ENCODE peak calls at places on chromosome 17, in nine cellular contexts. H, Z, U, N, M, J, V, T and P are unnamed samples.

GRCh38 chr17:40535924-40536717 is 29.2 kb downstream of the CCR7 start:
- DNase-seq in H (no peak), Z (peak; percentile 57), U (no peak), N (no peak), M (no peak), J (no peak), V (no peak), T (no peak), P (no peak)

GRCh38 chr17:6365187-6365943 is 69.6 kb downstream of the AIPL1 start:
- DNase-seq in H (no peak), Z (no peak), U (no peak), N (no peak), M (no peak), J (no peak), V (no peak), T (peak; percentile 39), P (no peak)

GRCh38 chr17:50721194-50722010 is 2.0 kb downstream of the LUC7L3 start:
- DNase-seq in H (no peak), Z (no peak), U (no peak), N (no peak), M (no peak), J (no peak), V (no peak), T (no peak), P (no peak)

GRCh38 chr17:58172369-58173071 is 5.7 kb downstream of the OR4D2 start:
- DNase-seq in H (peak; percentile 69), Z (no peak), U (peak; percentile 5), N (no peak), M (no peak), J (no peak), V (no peak), T (no peak), P (no peak)

GRCh38 chr17:55089955-55090573 is 121.5 kb downstream of the STXBP4 start:
- DNase-seq in H (peak; percentile 68), Z (no peak), U (no peak), N (no peak), M (no peak), J (no peak), V (no peak), T (no peak), P (no peak)

GRCh38 chr17:50661795-50662391 is 27.2 kb downstream of the ABCC3 start:
- DNase-seq in H (peak; percentile 37), Z (peak; percentile 30), U (peak; percentile 51), N (peak; percentile 82), M (no peak), J (no peak), V (peak; percentile 77), T (peak; percentile 72), P (peak; percentile 73)

GRCh38 chr17:35786941-35787432 is 8.5 kb downstream of the MMP28 start:
- DNase-seq in H (no peak), Z (no peak), U (no peak), N (no peak), M (no peak), J (no peak), V (no peak), T (no peak), P (no peak)

GRCh38 chr17:50307654-50308053 is 33.4 kb downstream of the TMEM92 start:
- DNase-seq in H (no peak), Z (no peak), U (no peak), N (no peak), M (no peak), J (no peak), V (peak; percentile 84), T (no peak), P (no peak)

GRCh38 chr17:44398692-44399691 is 9.5 kb upstream of the ITGA2B start:
- DNase-seq in H (no peak), Z (no peak), U (no peak), N (no peak), M (no peak), J (no peak), V (no peak), T (no peak), P (no peak)

GRCh38 chr17:52754838-52755237 is 596.3 kb upstream of the CA10 start:
- DNase-seq in H (no peak), Z (no peak), U (no peak), N (no peak), M (no peak), J (no peak), V (no peak), T (no peak), P (no peak)

GRCh38 chr17:12966413-12966812 is 51.4 kb downstream of the ELAC2 start:
- DNase-seq in H (no peak), Z (no peak), U (no peak), N (no peak), M (no peak), J (no peak), V (no peak), T (no peak), P (no peak)

DNA sequence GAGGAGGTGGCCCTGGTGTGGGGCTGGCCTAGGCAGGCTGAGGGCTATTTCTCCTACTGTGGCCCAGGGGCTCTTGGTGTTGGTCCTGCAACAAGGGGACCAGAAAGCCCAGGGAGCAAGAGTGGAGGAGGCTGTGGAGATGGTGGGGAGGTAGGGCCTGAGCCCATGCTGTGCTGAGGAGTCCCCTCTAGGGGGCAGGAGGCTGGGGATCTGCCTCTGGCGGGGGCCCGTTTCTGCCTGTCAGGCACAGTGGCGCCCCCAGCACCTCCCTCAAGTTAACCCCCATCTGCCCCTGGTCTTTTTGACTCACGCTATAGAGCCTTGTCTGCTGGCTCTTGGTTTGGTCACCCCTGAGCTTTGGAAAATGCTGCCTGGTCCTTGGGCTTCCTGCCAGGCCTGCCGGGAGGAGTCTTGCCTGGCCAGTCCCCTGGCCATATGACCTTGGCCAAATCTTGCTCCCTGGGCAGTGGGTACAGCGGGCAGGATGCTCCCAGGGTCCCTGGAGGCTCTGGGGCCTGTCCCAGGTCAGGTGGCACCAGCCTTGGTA is 5.9 kb downstream of the BAIAP2 start:
- DNase-seq in H (peak; percentile 60), Z (no peak), U (no peak), N (no peak), M (no peak), J (no peak), V (no peak), T (no peak), P (no peak)
- TF ChIP-seq CTCF in H (peak; percentile 62), Z (no peak), U (peak; percentile 69), N (peak; percentile 56), M (peak; percentile 24), J (peak; percentile 37), V (peak; percentile 26), T (peak; percentile 58), P (peak; percentile 61)

DNA sequence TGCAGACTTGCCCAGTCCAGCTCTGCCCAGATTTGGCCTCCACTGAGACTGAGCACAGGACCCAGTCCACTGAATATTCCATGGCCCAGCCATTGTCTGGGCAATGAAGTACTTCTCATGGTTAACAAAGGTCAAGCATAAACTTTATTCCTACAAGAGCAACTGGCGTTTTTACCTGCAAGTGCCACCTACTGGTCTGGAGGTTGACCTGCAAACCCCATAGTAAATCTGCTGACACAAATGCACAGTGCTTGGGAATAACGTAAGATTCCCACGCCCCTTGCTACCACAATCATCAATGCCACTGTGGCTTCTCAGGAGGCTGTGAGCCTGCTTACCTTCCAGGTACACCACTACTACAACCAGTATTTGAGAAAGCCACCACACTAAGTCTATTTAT is 170.2 kb downstream of the CEP112 start:
- DNase-seq in H (no peak), Z (no peak), U (no peak), N (no peak), M (no peak), J (no peak), V (no peak), T (no peak), P (no peak)
- TF ChIP-seq CTCF in H (no peak), Z (no peak), U (no peak), N (peak; percentile 29), M (no peak), J (no peak), V (no peak), T (no peak), P (no peak)

DNA sequence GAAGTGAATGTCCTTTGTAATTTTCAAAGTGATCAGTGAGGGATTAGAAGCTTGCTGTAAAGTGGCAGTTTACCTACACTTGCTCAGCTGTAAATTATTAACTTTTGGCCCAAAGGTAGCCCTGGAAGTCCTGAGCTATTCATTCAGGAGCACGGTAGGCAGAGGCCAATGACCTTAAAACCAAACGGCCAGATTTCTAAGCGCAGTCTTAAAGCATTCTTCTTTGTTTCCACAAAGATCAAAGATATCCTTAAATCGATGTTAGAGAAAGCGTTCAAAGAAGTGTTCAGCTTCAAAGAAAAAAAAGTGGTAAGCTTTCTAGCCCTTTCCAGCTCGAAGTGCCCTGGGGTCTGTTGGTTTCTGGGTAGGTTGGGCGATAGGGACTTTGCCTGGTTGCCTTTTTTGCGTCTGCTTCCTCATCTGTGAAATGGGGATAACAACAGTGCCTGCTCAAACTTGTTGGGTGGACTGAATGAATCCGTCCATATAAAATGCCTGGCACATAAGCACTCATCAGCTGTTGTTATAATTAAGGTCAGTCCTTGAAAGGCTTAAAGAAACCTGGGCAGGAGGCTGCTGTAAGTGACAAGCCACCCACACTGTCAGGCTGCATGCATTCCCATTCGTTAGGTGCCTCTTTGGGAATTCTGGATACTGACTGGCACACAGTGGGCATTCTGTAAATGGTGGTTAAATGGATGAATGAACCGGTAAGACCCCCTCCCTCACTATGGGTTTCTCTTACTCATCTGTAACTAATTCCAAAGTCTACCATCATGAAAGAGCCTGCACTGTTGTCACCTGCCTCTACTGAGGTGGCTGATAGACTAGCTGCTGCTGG is 113.2 kb downstream of the PRKCA start:
- DNase-seq in H (no peak), Z (no peak), U (no peak), N (no peak), M (no peak), J (no peak), V (peak; percentile 30), T (no peak), P (no peak)
- TF ChIP-seq CTCF in H (no peak), Z (no peak), U (no peak), N (no peak), M (no peak), J (no peak), V (no peak), T (no peak), P (no peak)

GRCh38 chr17:9529033-9529748 is 46.4 kb downstream of the STX8 start:
- DNase-seq in H (peak; percentile 9), Z (no peak), U (no peak), N (peak; percentile 6), M (no peak), J (no peak), V (no peak), T (no peak), P (no peak)
- TF ChIP-seq CTCF in H (peak; percentile 51), Z (peak; percentile 23), U (peak; percentile 64), N (peak; percentile 52), M (peak; percentile 60), J (no peak), V (no peak), T (peak; percentile 67), P (no peak)

DNA sequence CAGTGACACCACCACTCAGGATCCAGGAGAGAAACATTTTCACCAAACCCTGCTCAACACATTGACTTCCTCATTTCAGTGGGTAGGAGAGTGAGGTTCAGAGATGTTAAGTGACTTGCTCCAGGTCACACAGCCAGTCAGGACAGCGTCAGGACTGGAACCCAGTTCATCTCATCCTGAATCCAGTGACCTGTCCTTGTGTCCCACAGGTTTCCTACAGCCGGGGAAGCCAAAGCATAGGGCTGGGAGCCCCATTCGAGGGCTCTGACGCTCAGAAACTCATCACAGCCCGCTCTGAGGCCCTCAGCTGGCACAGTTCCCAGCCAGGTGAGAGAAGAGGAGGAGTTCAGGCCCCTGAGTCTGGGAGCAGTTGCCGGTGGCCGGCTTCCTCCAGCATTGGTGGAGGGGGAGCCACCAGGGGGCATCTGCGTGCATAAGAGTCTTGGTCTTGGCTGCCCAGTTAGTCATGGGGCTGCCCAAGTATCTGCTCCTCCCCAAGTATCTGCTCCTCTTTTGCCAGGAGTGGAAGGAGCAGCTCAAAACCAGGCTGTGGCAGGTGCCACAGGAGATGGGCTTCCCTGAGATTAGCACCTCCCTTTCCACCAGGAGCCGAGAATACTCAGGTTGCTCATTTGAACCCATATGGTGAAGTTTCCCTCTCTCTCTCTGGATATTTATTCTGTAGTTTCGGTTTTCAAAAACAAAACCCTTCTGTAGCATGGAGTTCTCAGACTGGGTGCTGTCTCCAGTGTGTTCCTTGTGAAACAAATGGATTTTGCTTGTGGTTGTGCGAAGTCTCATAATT is 56.0 kb downstream of the TNFRSF13B start:
- DNase-seq in H (peak; percentile 69), Z (peak; percentile 57), U (no peak), N (no peak), M (peak; percentile 65), J (no peak), V (peak; percentile 67), T (no peak), P (no peak)
- TF ChIP-seq CTCF in H (peak; percentile 48), Z (no peak), U (peak; percentile 74), N (peak; percentile 81), M (peak; percentile 47), J (no peak), V (peak; percentile 7), T (peak; percentile 70), P (peak; percentile 31)